ENCODE peak calls at places on chromosomes 6 and 20, in four cellular contexts. Q is stimulated activated naive CD4-positive, alpha-beta T cell; C is T-helper 1 cell; V is H9. J is an unnamed sample.

GRCh38 chr20:49635171-49635570 is 67.2 kb upstream of the PTGIS start:
- DNase-seq in V (no peak), C (no peak), Q (no peak), J (no peak)

GRCh38 chr6:152981989-152982767 is 663 bp downstream of the FBXO5 start:
- DNase-seq in C (peak), V (peak), Q (no peak), J (no peak)

GRCh38 chr6:80210618-80211017 is 104.1 kb downstream of the BCKDHB start:
- DNase-seq in Q (no peak), V (peak), C (no peak), J (no peak)

GRCh38 chr6:52640170-52640569 is 30.7 kb upstream of the TMEM14A start:
- DNase-seq in C (no peak), V (no peak), Q (no peak), J (no peak)

GRCh38 chr6:108766419-108766818 is 81.8 kb upstream of the ARMC2 start:
- DNase-seq in Q (no peak), V (no peak), C (no peak), J (no peak)

GRCh38 chr6:127458190-127458589 is 999 bp downstream of the KIAA0408 start:
- DNase-seq in C (no peak), V (no peak), Q (no peak), J (no peak)

GRCh38 chr6:1770435-1770843 is 160.7 kb downstream of the FOXC1 start:
- DNase-seq in Q (no peak), V (no peak), C (no peak), J (no peak)

GRCh38 chr6:159169193-159169555 is at the start of gene FNDC1:
- DNase-seq in V (peak), Q (peak), C (peak), J (no peak)

GRCh38 chr6:117890172-117890571 is 16.9 kb upstream of the SLC35F1 start:
- DNase-seq in Q (no peak), C (no peak), V (no peak), J (no peak)

GRCh38 chr6:48962041-48962440 is 501.0 kb downstream of the MMUT start:
- DNase-seq in Q (no peak), C (no peak), V (no peak), J (no peak)

GRCh38 chr20:37095108-37095608 is 639 bp downstream of the RBL1 start:
- DNase-seq in Q (peak), C (peak), V (no peak), J (no peak)

GRCh38 chr20:34538671-34539123 is 19.8 kb upstream of the MAP1LC3A start:
- DNase-seq in V (peak), Q (peak), C (peak), J (no peak)

GRCh38 chr6:33073431-33073871 is at the start of gene HLA-DPA1:
- DNase-seq in C (no peak), V (peak), Q (no peak), J (no peak)

GRCh38 chr6:125533710-125534397 is 215.6 kb upstream of the HEY2 start:
- DNase-seq in V (peak), C (no peak), Q (no peak), J (no peak)

GRCh38 chr6:29651413-29652197 is 5.3 kb upstream of the MOG start:
- DNase-seq in V (no peak), Q (no peak), C (no peak), J (no peak)

GRCh38 chr20:8168785-8169288 is 36.8 kb downstream of the PLCB1 start:
- DNase-seq in Q (no peak), C (no peak), V (no peak), J (no peak)

GRCh38 chr20:41167481-41168253 is 30.3 kb downstream of the PLCG1 start:
- DNase-seq in C (no peak), Q (no peak), V (no peak), J (no peak)

GRCh38 chr6:21836772-21837460 is 243.4 kb downstream of the SOX4 start:
- DNase-seq in V (no peak), C (no peak), Q (no peak), J (no peak)

GRCh38 chr6:93685494-93685893 is 266.1 kb upstream of the EPHA7 start:
- DNase-seq in C (no peak), Q (no peak), V (no peak), J (no peak)

GRCh38 chr20:61520761-61521460 is 268.9 kb downstream of the CDH4 start:
- DNase-seq in Q (no peak), V (no peak), C (no peak), J (peak)

GRCh38 chr20:19540401-19540800 is 217.7 kb upstream of the RIN2 start:
- DNase-seq in V (no peak), C (no peak), Q (no peak), J (no peak)

GRCh38 chr6:38212579-38212978 is 393.1 kb downstream of the ZFAND3 start:
- DNase-seq in Q (no peak), V (no peak), C (no peak), J (no peak)

GRCh38 chr20:38159539-38159938 is 5.5 kb downstream of the TGM2 start:
- DNase-seq in Q (no peak), V (no peak), C (no peak), J (no peak)

GRCh38 chr6:1614448-1614766 is 4.7 kb downstream of the FOXC1 start:
- DNase-seq in Q (no peak), C (no peak), V (no peak), J (no peak)

J was measured in GM04503.